ENCODE peak calls at places on chromosomes 16 and 17, in ten cellular contexts. A, I, Y, Z, T, U, B, J, X and H are unnamed samples.

GRCh38 chr16:4411684-4412083 is 4.7 kb downstream of the CORO7 start:
- DNase-seq in I (no peak), J (no peak), U (peak), T (no peak), A (no peak), B (no peak), Z (no peak), X (peak), Y (no peak), H (peak)

GRCh38 chr17:2120550-2121335 is 65.8 kb downstream of the HIC1 start:
- DNase-seq in T (no peak), A (peak), Z (no peak), Y (no peak), I (no peak), B (no peak), U (no peak), J (no peak), X (no peak), H (no peak)

GRCh38 chr17:19551708-19552148 is 18.1 kb downstream of the SLC47A1 start:
- DNase-seq in B (no peak), X (no peak), T (no peak), J (no peak), A (no peak), U (no peak), I (no peak), Y (no peak), Z (no peak), H (peak)

GRCh38 chr16:28609631-28610594 is at the start of gene SULT1A1:
- DNase-seq in U (no peak), Y (no peak), T (no peak), X (peak), I (no peak), Z (no peak), A (peak), B (no peak), J (no peak), H (peak)

GRCh38 chr17:40457369-40457768 is 14.1 kb downstream of the IGFBP4 start:
- DNase-seq in T (no peak), X (no peak), U (no peak), Z (no peak), Y (no peak), I (no peak), B (no peak), A (no peak), J (no peak), H (peak)

GRCh38 chr16:68074850-68075249 is 10.3 kb upstream of the NFATC3 start:
- DNase-seq in I (no peak), J (no peak), B (no peak), U (no peak), T (peak), A (no peak), Y (peak), Z (peak), X (peak), H (no peak)

GRCh38 chr16:84687715-84688114 is 12.1 kb upstream of the USP10 start:
- DNase-seq in I (no peak), T (no peak), U (no peak), B (peak), Y (no peak), Z (peak), J (no peak), A (peak), X (no peak), H (no peak)

GRCh38 chr17:45248132-45248936 is 13.6 kb downstream of the SPATA32 start:
- DNase-seq in Y (peak), I (peak), U (no peak), T (peak), A (peak), B (peak), Z (peak), J (no peak), X (no peak), H (no peak)

GRCh38 chr16:29738514-29738913 is 7.3 kb downstream of the C16orf54 start:
- DNase-seq in B (no peak), I (peak), J (no peak), A (no peak), X (peak), Z (peak), U (no peak), Y (peak), T (no peak), H (no peak)

GRCh38 chr17:35871415-35871814 is 2.7 kb upstream of the HEATR9 start:
- DNase-seq in B (no peak), T (no peak), Y (peak), U (no peak), I (no peak), J (no peak), A (no peak), X (peak), Z (no peak), H (peak)

GRCh38 chr16:1791943-1792812 is 1.3 kb downstream of the IGFALS start:
- DNase-seq in I (no peak), J (no peak), A (no peak), B (no peak), U (no peak), X (peak), Y (no peak), Z (no peak), T (no peak), H (peak)

GRCh38 chr16:2954228-2954627 is 9.8 kb upstream of the KREMEN2 start:
- DNase-seq in X (no peak), Y (no peak), J (no peak), U (no peak), Z (no peak), A (no peak), B (no peak), T (no peak), I (no peak), H (no peak)

GRCh38 chr16:13453325-13453724 is 466.6 kb upstream of the ERCC4 start:
- DNase-seq in T (no peak), X (no peak), Z (peak), A (peak), U (peak), J (peak), Y (no peak), B (no peak), I (no peak), H (no peak)

GRCh38 chr16:52404546-52404945 is 142.4 kb downstream of the TOX3 start:
- DNase-seq in I (no peak), T (no peak), X (no peak), A (no peak), U (no peak), B (peak), J (no peak), Z (no peak), Y (no peak), H (no peak)

GRCh38 chr17:8227238-8227581 is 16.8 kb upstream of the AURKB start:
- DNase-seq in X (no peak), T (no peak), A (no peak), Y (no peak), I (no peak), U (no peak), Z (no peak), J (no peak), B (no peak), H (no peak)

GRCh38 chr17:76086384-76086783 is 7.4 kb downstream of the ZACN start:
- DNase-seq in B (no peak), T (no peak), U (no peak), Y (no peak), Z (no peak), A (no peak), X (no peak), J (no peak), I (no peak), H (no peak)

GRCh38 chr17:44921122-44921882 is 6.0 kb upstream of the GFAP start:
- DNase-seq in X (no peak), Z (no peak), Y (no peak), T (no peak), J (peak), A (no peak), B (no peak), I (no peak), U (no peak), H (no peak)